ENCODE peak calls at places on chromosomes 4 and X, in five cellular contexts. W is central memory CD8-positive, alpha-beta T cell; H is head of caudate nucleus; M is fibroblast of lung; G is stimulated activated naive B cell treated with anti-CD40 and anti-IgM and Interleukin-4, amounts not matched to agents 10 μg/mL and 1 μg/mL and 100 μg/mL, for 72 hours. R is an unnamed sample.

GRCh38 chr4:183905593-183906485 is 732 bp downstream of the STOX2 start:
- DNase-seq in W (no peak), H (peak; percentile 79), M (peak; percentile 47), G (no peak), R (no peak)

GRCh38 chrX:2264179-2265030 is 236.4 kb downstream of the DHRSX start:
- DNase-seq in W (no peak), H (no peak), M (no peak), G (no peak), R (no peak)

GRCh38 chrX:132749406-132749805 is 209.0 kb downstream of the HS6ST2 start:
- DNase-seq in W (no peak), H (no peak), M (no peak), G (no peak), R (no peak)

GRCh38 chr4:8322794-8323704 is 53.5 kb downstream of the HTRA3 start:
- DNase-seq in W (no peak), H (no peak), M (no peak), G (no peak), R (no peak)

GRCh38 chrX:39866229-39866628 is 231.5 kb downstream of the BCOR start:
- DNase-seq in W (no peak), H (no peak), M (no peak), G (no peak), R (no peak)

GRCh38 chr4:87067120-87067885 is 132.5 kb downstream of the AFF1 start:
- DNase-seq in W (no peak), H (no peak), M (peak; percentile 53), G (no peak), R (no peak)

GRCh38 chr4:3409571-3410091 is 32.1 kb upstream of the HGFAC start:
- DNase-seq in W (no peak), H (no peak), M (no peak), G (no peak), R (no peak)

GRCh38 chr4:152997771-152998487 is 61.8 kb downstream of the FHDC1 start:
- DNase-seq in W (no peak), H (no peak), M (no peak), G (no peak), R (no peak)

GRCh38 chr4:129350800-129351199 is 254.8 kb downstream of the C4orf33 start:
- DNase-seq in W (no peak), H (no peak), M (no peak), G (no peak), R (no peak)

GRCh38 chr4:66017671-66018070 is 347.4 kb upstream of the EPHA5 start:
- DNase-seq in W (no peak), H (no peak), M (no peak), G (no peak), R (no peak)

GRCh38 chrX:46039526-46039925 is 505.7 kb downstream of the ZNF674 start:
- DNase-seq in W (no peak), H (no peak), M (no peak), G (no peak), R (no peak)